ENCODE peak calls at places on chromosomes 7 and 10, in six cellular contexts. F, T, D, M, R and K are unnamed samples.

GRCh38 chr7:45663965-45664623 is 89.9 kb downstream of the ADCY1 start:
- DNase-seq in R (no peak), F (no peak), T (no peak), M (no peak), D (no peak), K (peak)

GRCh38 chr7:113562242-113562641 is 356.6 kb downstream of the PPP1R3A start:
- DNase-seq in R (no peak), D (no peak), M (no peak), T (no peak), F (no peak), K (no peak)

GRCh38 chr7:27168265-27168947 is 3.1 kb upstream of the HOXA9 start:
- DNase-seq in D (no peak), R (no peak), F (no peak), T (no peak), M (no peak), K (no peak)

GRCh38 chr10:103881420-103882284 is 26.3 kb upstream of the SH3PXD2A start:
- DNase-seq in D (no peak), R (no peak), T (peak), F (no peak), M (no peak), K (peak)

GRCh38 chr7:46990761-46991160 is 591.1 kb downstream of the TNS3 start:
- DNase-seq in F (no peak), M (no peak), D (no peak), T (no peak), R (no peak), K (no peak)

GRCh38 chr10:60429084-60429849 is 39.6 kb upstream of the ANK3 start:
- DNase-seq in M (no peak), R (no peak), T (no peak), F (no peak), D (no peak), K (no peak)

GRCh38 chr7:4682621-4683042 is 537 bp downstream of the FOXK1 start:
- DNase-seq in D (peak), T (peak), F (peak), R (no peak), M (peak), K (no peak)

GRCh38 chr10:43683451-43684197 is 34.9 kb upstream of the ZNF32 start:
- DNase-seq in T (no peak), F (no peak), M (no peak), R (no peak), D (no peak), K (no peak)

GRCh38 chr7:6691609-6692106 is 15.1 kb downstream of the ZNF12 start:
- DNase-seq in F (no peak), T (no peak), R (no peak), D (no peak), M (no peak), K (no peak)

GRCh38 chr7:99407849-99408346 is 499 bp downstream of the PDAP1 start:
- DNase-seq in T (peak), D (no peak), M (peak), F (peak), R (no peak), K (peak)

GRCh38 chr10:114313139-114313538 is 74.1 kb downstream of the VWA2 start:
- DNase-seq in D (no peak), M (no peak), F (no peak), R (no peak), T (no peak), K (no peak)

GRCh38 chr7:134705716-134706115 is 59.1 kb downstream of the BPGM start:
- DNase-seq in M (no peak), F (no peak), T (no peak), D (no peak), R (no peak), K (no peak)

GRCh38 chr7:1290262-1291039 is 57.8 kb downstream of the UNCX start:
- DNase-seq in T (no peak), M (no peak), F (no peak), D (peak), R (no peak), K (no peak)

GRCh38 chr7:100372694-100373093 is 593 bp upstream of the PILRA start:
- DNase-seq in M (no peak), R (no peak), T (no peak), D (no peak), F (no peak), K (no peak)

GRCh38 chr10:69324583-69324982 is 46.3 kb downstream of the HK1 start:
- DNase-seq in D (no peak), M (no peak), F (no peak), T (no peak), R (no peak), K (no peak)

GRCh38 chr10:29007748-29008610 is 280.9 kb upstream of the LYZL1 start:
- DNase-seq in R (no peak), M (no peak), D (no peak), T (peak), F (no peak), K (no peak)

GRCh38 chr7:28973591-28973990 is 15.5 kb upstream of the TRIL start:
- DNase-seq in M (no peak), R (no peak), D (no peak), F (no peak), T (no peak), K (no peak)

GRCh38 chr7:70559815-70560214 is 572.1 kb upstream of the GALNT17 start:
- DNase-seq in F (no peak), M (no peak), R (no peak), D (no peak), T (no peak), K (no peak)

GRCh38 chr7:89067048-89067447 is 271.5 kb upstream of the TEX47 start:
- DNase-seq in F (no peak), D (no peak), M (no peak), R (no peak), T (no peak), K (no peak)

GRCh38 chr10:90136731-90137316 is 435.4 kb downstream of the KIF20B start:
- DNase-seq in M (no peak), D (no peak), R (no peak), T (no peak), F (no peak), K (no peak)

GRCh38 chr7:132430863-132431822 is 145.1 kb downstream of the PLXNA4 start:
- DNase-seq in D (peak), R (peak), M (peak), F (no peak), T (no peak), K (no peak)

GRCh38 chr7:134435161-134435920 is 23.6 kb downstream of the AKR1B1 start:
- DNase-seq in R (no peak), T (no peak), F (no peak), M (no peak), D (no peak), K (no peak)

GRCh38 chr7:45921699-45922519 is 837 bp upstream of the IGFBP3 start:
- DNase-seq in F (no peak), R (no peak), M (peak), T (peak), D (no peak), K (peak)

GRCh38 chr10:59068581-59069191 is 107.8 kb upstream of the PHYHIPL start:
- DNase-seq in D (no peak), M (no peak), F (no peak), R (no peak), T (no peak), K (no peak)

GRCh38 chr10:44882146-44882720 is 28.9 kb upstream of the TMEM72 start:
- DNase-seq in R (no peak), F (no peak), D (no peak), T (no peak), M (no peak), K (peak)

GRCh38 chr10:7337431-7338171 is 73.2 kb downstream of the SFMBT2 start:
- DNase-seq in R (no peak), M (no peak), D (no peak), F (no peak), T (no peak), K (no peak)

GRCh38 chr10:11861811-11862210 is 38.7 kb downstream of the PROSER2 start:
- DNase-seq in R (no peak), D (no peak), M (no peak), T (no peak), F (no peak), K (no peak)

GRCh38 chr10:117514971-117515370 is 27.6 kb upstream of the EMX2 start:
- DNase-seq in T (no peak), D (no peak), F (no peak), R (no peak), M (no peak), K (peak)

GRCh38 chr10:110016037-110016436 is 8.3 kb downstream of the ADD3 start:
- DNase-seq in T (no peak), F (no peak), D (no peak), R (no peak), M (no peak), K (no peak)

GRCh38 chr10:43596546-43596945 is 9.7 kb upstream of the ZNF485 start:
- DNase-seq in D (no peak), F (no peak), T (no peak), M (no peak), R (no peak), K (no peak)

GRCh38 chr10:53846809-53847208 is 954.2 kb downstream of the PCDH15 start:
- DNase-seq in R (no peak), F (no peak), T (no peak), D (no peak), M (no peak), K (no peak)

GRCh38 chr10:7956508-7956907 is 98.0 kb upstream of the GATA3 start:
- DNase-seq in R (peak), D (no peak), M (no peak), T (no peak), F (no peak), K (no peak)

GRCh38 chr10:45373003-45373782 is 823 bp upstream of the ALOX5 start:
- DNase-seq in T (no peak), R (no peak), M (peak), D (no peak), F (no peak), K (no peak)

GRCh38 chr10:4068255-4069028 is 283.4 kb upstream of the KLF6 start:
- DNase-seq in F (no peak), T (no peak), D (no peak), R (no peak), M (no peak), K (no peak)

GRCh38 chr7:7254319-7254718 is 72.0 kb downstream of the C1GALT1 start:
- DNase-seq in R (no peak), M (no peak), D (no peak), T (no peak), F (no peak), K (no peak)

GRCh38 chr10:112689327-112689726 is 242.3 kb downstream of the VTI1A start:
- DNase-seq in M (peak), T (peak), D (no peak), F (no peak), R (no peak), K (no peak)
- TF ChIP-seq CTCF in M (peak), T (peak), D (no peak), F (no peak), R (peak), K (no peak)

DNA sequence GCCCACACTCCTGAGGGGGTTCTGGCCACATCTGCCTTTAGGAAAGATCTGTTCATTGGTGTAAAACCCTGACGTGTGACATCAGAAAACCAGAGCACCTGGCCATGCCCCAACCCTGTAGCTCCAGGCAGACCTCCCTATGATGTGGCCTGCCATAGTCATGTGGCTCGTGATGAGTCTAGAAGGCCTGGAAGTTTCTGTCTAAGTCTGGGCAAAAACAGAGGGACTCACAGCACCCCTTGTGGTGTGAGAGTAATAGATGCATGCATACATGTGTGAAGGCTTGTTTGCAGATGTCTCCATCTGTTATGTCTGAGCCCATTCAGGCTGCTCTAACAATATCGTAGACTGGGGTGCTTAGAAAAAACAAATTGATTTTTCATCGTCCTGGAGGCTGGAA is 309.3 kb downstream of the PAXIP1 start:
- DNase-seq in R (no peak), F (no peak), D (no peak), M (no peak), T (no peak), K (no peak)
- TF ChIP-seq CTCF in R (no peak), F (no peak), D (no peak), M (no peak), T (no peak), K (no peak)

GRCh38 chr10:98423691-98424120 is 8.7 kb upstream of the PYROXD2 start:
- DNase-seq in T (no peak), M (no peak), R (no peak), F (no peak), D (no peak), K (no peak)
- TF ChIP-seq CTCF in T (peak), M (no peak), R (no peak), F (no peak), D (no peak), K (no peak)

DNA sequence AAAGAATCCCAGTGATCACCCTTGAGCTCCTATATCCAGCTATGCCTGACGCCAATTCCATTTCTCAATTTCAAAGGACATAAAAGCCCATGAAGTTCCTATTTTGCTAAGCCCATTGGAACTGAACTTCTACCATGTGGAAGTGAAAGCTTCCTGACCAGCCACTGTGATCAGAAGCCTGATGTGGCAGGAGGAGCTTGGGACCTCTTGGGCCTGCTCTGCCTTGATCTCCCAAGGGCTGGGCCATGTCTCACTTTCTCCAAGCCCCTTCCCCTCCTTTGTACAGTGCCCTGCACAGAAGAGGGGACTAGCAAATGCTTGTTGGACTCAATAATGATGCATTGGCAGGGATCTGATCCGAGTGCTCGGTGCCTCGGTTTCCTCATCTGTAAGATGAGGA is 52.7 kb downstream of the PRLHR start:
- DNase-seq in R (no peak), T (no peak), D (no peak), F (no peak), M (no peak), K (no peak)
- TF ChIP-seq CTCF in R (no peak), T (no peak), D (no peak), F (no peak), M (no peak), K (no peak)

GRCh38 chr10:76080991-76081390 is 649.6 kb downstream of the LRMDA start:
- DNase-seq in F (no peak), D (no peak), M (no peak), T (no peak), R (no peak), K (no peak)
- TF ChIP-seq CTCF in F (no peak), D (no peak), M (no peak), T (no peak), R (no peak), K (no peak)

DNA sequence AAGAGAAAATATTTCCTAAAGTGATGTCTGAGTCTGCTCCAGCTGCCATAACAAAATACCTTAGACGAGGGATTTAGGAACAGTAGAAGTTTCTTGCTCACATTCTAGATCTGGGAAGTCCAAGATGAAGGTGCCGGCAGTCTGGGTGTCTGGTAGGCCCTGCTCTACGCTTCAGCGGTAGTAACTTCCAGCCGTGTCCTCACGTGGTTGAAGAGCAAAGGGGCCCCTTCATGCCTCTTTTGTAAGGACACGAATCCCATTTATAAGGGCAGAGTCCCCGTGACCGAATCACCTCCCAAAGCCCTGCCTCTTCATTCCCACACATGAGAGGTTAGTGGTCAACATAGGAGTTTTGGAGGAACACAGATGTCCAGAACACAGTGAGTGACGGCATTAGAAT is 52.2 kb upstream of the INPP5A start:
- DNase-seq in R (no peak), M (no peak), F (no peak), D (no peak), T (no peak), K (no peak)
- TF ChIP-seq CTCF in R (no peak), M (no peak), F (no peak), D (no peak), T (no peak), K (no peak)

GRCh38 chr10:87816163-87816841 is 1.7 kb downstream of the ATAD1 start:
- DNase-seq in F (no peak), T (no peak), M (no peak), D (no peak), R (no peak), K (no peak)
- TF ChIP-seq CTCF in F (no peak), T (no peak), M (no peak), D (peak), R (peak), K (no peak)

GRCh38 chr10:5625992-5626777 is 40.2 kb downstream of the ASB13 start:
- DNase-seq in T (no peak), D (no peak), M (no peak), R (no peak), F (no peak), K (no peak)

GRCh38 chr10:5628798-5629788 is 37.3 kb downstream of the ASB13 start:
- DNase-seq in R (peak), D (no peak), M (no peak), F (no peak), T (no peak), K (no peak)

GRCh38 chr10:5629789-5630436 is 36.5 kb downstream of the ASB13 start:
- DNase-seq in T (peak), F (peak), D (peak), M (peak), R (peak), K (peak)

GRCh38 chr10:5627486-5628044 is 38.8 kb downstream of the ASB13 start:
- DNase-seq in F (no peak), D (no peak), T (no peak), R (no peak), M (no peak), K (no peak)

GRCh38 chr10:5628366-5628765 is 38.0 kb downstream of the ASB13 start:
- DNase-seq in M (no peak), F (no peak), R (no peak), D (no peak), T (no peak), K (peak)
- TF ChIP-seq CTCF in M (no peak), F (no peak), R (no peak), D (no peak), T (no peak), K (no peak)

DNA sequence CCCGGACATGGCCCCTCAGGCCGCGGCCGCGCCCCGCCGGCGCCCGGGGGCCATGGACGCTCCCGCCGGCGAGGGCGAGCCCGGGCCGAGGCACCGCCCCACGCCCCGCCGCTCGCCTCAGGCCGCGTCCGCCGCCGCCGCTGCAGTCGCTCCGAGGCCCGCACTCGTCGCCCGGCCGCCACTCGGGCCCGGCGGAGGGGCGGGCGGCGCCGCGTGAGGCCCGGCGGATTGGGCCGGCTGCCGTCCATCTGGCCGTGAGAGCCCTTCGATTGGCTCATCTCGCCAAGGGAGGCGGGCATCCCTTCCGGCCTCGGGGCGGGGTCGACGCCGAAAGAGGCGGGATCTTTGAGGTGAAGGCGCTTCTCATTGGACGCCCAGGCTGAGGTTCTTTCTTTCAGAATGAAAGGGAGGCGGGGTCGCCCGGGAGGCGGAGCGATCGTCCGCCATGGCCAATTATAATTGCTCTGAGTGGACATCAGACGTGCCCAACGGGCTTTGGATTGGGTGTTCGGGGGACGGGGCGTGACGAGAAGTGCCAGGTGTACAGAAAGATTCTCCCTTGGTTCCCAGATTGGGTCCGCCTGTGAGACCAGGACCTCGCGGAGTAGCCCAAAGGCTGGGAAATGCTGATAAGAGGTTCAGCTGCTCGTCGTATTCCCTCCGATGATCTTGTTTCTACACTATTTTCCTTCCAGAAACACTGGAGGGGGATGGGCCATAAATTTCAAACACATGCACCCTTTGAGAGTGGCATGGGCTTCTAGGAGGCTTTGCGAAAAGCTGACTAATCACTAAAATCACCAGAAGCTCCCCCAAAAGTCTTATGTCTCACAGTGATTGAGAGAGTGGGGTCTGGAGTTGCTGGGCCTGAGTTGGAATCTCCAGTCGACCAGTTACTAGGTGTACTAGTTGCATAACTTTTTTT is at the start of gene GNA12:
- DNase-seq in T (peak), R (peak), M (peak), F (peak), D (peak), K (peak)
- TF ChIP-seq CTCF in T (no peak), R (no peak), M (no peak), F (no peak), D (no peak), K (no peak)